ENCODE peak calls at places on chromosome 18, in ten cellular contexts. M, C, E, Q, B, N, X, I, Y and F are unnamed samples.

GRCh38 chr18:57581301-57581934 is 5.1 kb downstream of the FECH start:
- DNase-seq in M (no peak), C (no peak), E (no peak), Q (no peak), B (peak; percentile 72), N (peak; percentile 41), X (no peak), I (peak; percentile 54), Y (no peak), F (peak; percentile 59)

GRCh38 chr18:80198391-80198790 is 48.9 kb downstream of the PARD6G start:
- DNase-seq in M (no peak), C (no peak), E (no peak), Q (peak; percentile 22), B (no peak), N (no peak), X (no peak), I (no peak), Y (no peak), F (no peak)

GRCh38 chr18:58831610-58832009 is 33.1 kb upstream of the ZNF532 start:
- DNase-seq in M (no peak), C (no peak), E (peak; percentile 27), Q (no peak), B (no peak), N (no peak), X (peak; percentile 48), I (no peak), Y (no peak), F (no peak)

GRCh38 chr18:22124970-22125369 is 44.4 kb upstream of the GATA6 start:
- DNase-seq in M (no peak), C (no peak), E (no peak), Q (no peak), B (no peak), N (no peak), X (no peak), I (no peak), Y (no peak), F (no peak)

GRCh38 chr18:65425366-65425765 is 325.4 kb upstream of the CDH7 start:
- DNase-seq in M (no peak), C (no peak), E (no peak), Q (no peak), B (no peak), N (no peak), X (no peak), I (no peak), Y (no peak), F (no peak)

GRCh38 chr18:56869189-56869777 is 218.1 kb downstream of the WDR7 start:
- DNase-seq in M (no peak), C (peak; percentile 44), E (peak; percentile 42), Q (peak; percentile 47), B (peak; percentile 70), N (no peak), X (peak; percentile 39), I (no peak), Y (no peak), F (peak; percentile 12)

GRCh38 chr18:2444201-2444875 is 127.0 kb downstream of the METTL4 start:
- DNase-seq in M (no peak), C (no peak), E (no peak), Q (no peak), B (no peak), N (no peak), X (no peak), I (no peak), Y (no peak), F (no peak)

GRCh38 chr18:58860747-58861224 is 3.9 kb upstream of the ZNF532 start:
- DNase-seq in M (no peak), C (no peak), E (no peak), Q (no peak), B (no peak), N (no peak), X (no peak), I (no peak), Y (no peak), F (no peak)

GRCh38 chr18:58785171-58785805 is 79.4 kb upstream of the ZNF532 start:
- DNase-seq in M (no peak), C (peak; percentile 91), E (peak; percentile 92), Q (peak; percentile 81), B (no peak), N (peak; percentile 23), X (peak; percentile 100), I (no peak), Y (no peak), F (no peak)

DNA sequence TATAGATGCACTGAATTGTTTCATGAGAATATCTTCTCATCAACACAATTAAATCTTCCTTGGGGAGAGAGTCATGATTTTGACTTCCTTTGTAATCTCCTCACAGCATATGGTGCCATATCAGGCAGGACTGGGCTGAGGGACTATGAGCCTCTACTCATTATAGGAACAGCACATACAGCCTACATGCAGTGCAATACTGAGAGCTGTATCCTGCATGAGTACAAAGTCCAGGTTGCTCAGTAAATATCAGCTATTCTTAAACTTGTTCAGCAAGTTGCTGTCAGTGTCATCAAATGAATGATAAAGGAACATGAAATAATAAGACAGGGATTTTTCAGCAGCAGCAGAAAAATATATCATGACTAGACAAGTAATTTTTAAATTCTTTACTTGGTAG is 10.8 kb downstream of the DLGAP1 start:
- DNase-seq in M (no peak), C (no peak), E (no peak), Q (no peak), B (no peak), N (no peak), X (no peak), I (no peak), Y (no peak), F (no peak)
- TF ChIP-seq CTCF in M (no peak), C (no peak), E (no peak), Q (no peak), B (no peak), N (no peak), X (no peak), I (no peak), Y (no peak), F (no peak)

DNA sequence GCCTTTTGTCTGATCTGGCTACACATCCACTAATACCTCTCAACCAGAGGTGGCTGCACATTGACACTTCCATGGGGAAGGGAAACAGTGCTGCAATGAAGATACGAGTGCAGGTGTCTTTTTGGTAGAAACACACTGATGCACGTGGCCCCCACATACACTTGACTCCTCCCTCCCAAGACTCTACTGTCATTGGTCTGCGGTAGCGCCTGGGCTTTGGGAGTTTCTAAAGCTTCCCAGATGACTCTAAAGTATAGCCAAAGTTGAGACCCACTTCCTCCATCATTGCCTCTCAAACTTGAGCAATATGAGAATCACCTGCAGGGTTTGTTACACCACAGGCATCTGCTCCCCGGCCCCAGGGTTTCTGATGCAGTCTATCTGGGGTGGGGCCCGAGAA is 11.0 kb downstream of the SLC14A1 start:
- DNase-seq in M (no peak), C (no peak), E (no peak), Q (no peak), B (no peak), N (no peak), X (no peak), I (no peak), Y (no peak), F (no peak)
- TF ChIP-seq CTCF in M (no peak), C (no peak), E (no peak), Q (no peak), B (no peak), N (no peak), X (no peak), I (no peak), Y (no peak), F (no peak)

GRCh38 chr18:47930086-47930843 is at the start of gene SMAD2:
- DNase-seq in M (peak; percentile 65), C (peak; percentile 88), E (peak; percentile 71), Q (peak; percentile 97), B (peak; percentile 91), N (peak; percentile 79), X (peak; percentile 74), I (peak; percentile 82), Y (peak; percentile 93), F (peak; percentile 88)

GRCh38 chr18:47932170-47932569 is 1.7 kb upstream of the SMAD2 start:
- DNase-seq in M (no peak), C (no peak), E (no peak), Q (no peak), B (no peak), N (no peak), X (no peak), I (no peak), Y (no peak), F (no peak)

GRCh38 chr18:47930844-47931706 is 616 bp upstream of the SMAD2 start:
- DNase-seq in M (peak; percentile 94), C (peak; percentile 97), E (peak; percentile 98), Q (peak; percentile 97), B (peak; percentile 98), N (peak; percentile 96), X (peak; percentile 91), I (peak; percentile 96), Y (peak; percentile 99), F (peak; percentile 97)

GRCh38 chr18:47931707-47932103 is 1.2 kb upstream of the SMAD2 start:
- DNase-seq in M (no peak), C (peak; percentile 52), E (peak; percentile 28), Q (no peak), B (peak; percentile 54), N (no peak), X (peak; percentile 56), I (peak; percentile 41), Y (no peak), F (peak; percentile 25)

GRCh38 chr18:47932603-47933002 is 2.1 kb upstream of the SMAD2 start:
- DNase-seq in M (no peak), C (peak; percentile 18), E (no peak), Q (no peak), B (no peak), N (no peak), X (no peak), I (no peak), Y (no peak), F (no peak)
- TF ChIP-seq CTCF in M (no peak), C (no peak), E (no peak), Q (peak; percentile 59), B (no peak), N (no peak), X (peak; percentile 25), I (no peak), Y (no peak), F (no peak)

GRCh38 chr18:37019157-37019571 is 190.2 kb downstream of the KIAA1328 start:
- DNase-seq in M (no peak), C (peak; percentile 44), E (peak; percentile 7), Q (peak; percentile 52), B (peak; percentile 10), N (no peak), X (peak; percentile 81), I (no peak), Y (no peak), F (no peak)
- TF ChIP-seq CTCF in M (no peak), C (peak; percentile 67), E (peak; percentile 42), Q (peak; percentile 67), B (no peak), N (no peak), X (peak; percentile 74), I (no peak), Y (no peak), F (no peak)

GRCh38 chr18:10477121-10477862 is 22.9 kb downstream of the APCDD1 start:
- DNase-seq in M (no peak), C (no peak), E (no peak), Q (no peak), B (no peak), N (no peak), X (no peak), I (no peak), Y (no peak), F (no peak)
- TF ChIP-seq CTCF in M (no peak), C (no peak), E (no peak), Q (no peak), B (no peak), N (no peak), X (no peak), I (no peak), Y (no peak), F (no peak)